ENCODE peak calls at places on chromosomes 16 and 17, in nine cellular contexts. A is cerebellar cortex; J is stimulated activated CD4-positive, alpha-beta T cell treated with anti-CD3 and anti-CD28 coated beads, Interleukin-2, amount 100 ng/mL, for 48 hours; N is iPS DF 6.9; C is Right ventricle myocardium superior; B is NCI-H345; V is stimulated activated CD8-positive, alpha-beta memory T cell treated with anti-CD3 and anti-CD28 coated beads, Interleukin-4, amount 100 ng/mL, for 48 hours; X is activated T-helper 1 cell treated with Interleukin-2 at 50 U/mL for 16 hours; O is activated T-cell treated with anti-CD3 and anti-CD28 coated beads for 1 hour. T is an unnamed sample.

GRCh38 chr16:85326794-85327181 is 214.5 kb upstream of the CIBAR2 start:
- DNase-seq in B (no peak), X (no peak), A (no peak), J (no peak), N (no peak), O (no peak), V (no peak), C (no peak), T (no peak)

GRCh38 chr16:2482181-2483107 is 7.5 kb downstream of the TBC1D24 start:
- DNase-seq in J (no peak), A (no peak), B (peak), X (no peak), V (no peak), C (peak), O (no peak), N (no peak), T (peak)

GRCh38 chr17:17125136-17126084 is 80.7 kb downstream of the PLD6 start:
- DNase-seq in X (no peak), N (no peak), V (no peak), J (no peak), B (peak), A (peak), O (peak), C (peak), T (no peak)

GRCh38 chr17:6388416-6388815 is 46.5 kb downstream of the AIPL1 start:
- DNase-seq in C (no peak), A (no peak), N (no peak), O (no peak), B (no peak), X (no peak), V (peak), J (no peak), T (no peak)

GRCh38 chr17:50176559-50177471 is 11.0 kb downstream of the SGCA start:
- DNase-seq in X (no peak), C (peak), B (no peak), A (no peak), N (no peak), J (no peak), O (no peak), V (no peak), T (no peak)

GRCh38 chr16:86673090-86673955 is 95.0 kb downstream of the FOXL1 start:
- DNase-seq in J (no peak), N (no peak), B (no peak), C (no peak), A (no peak), X (no peak), O (no peak), V (no peak), T (no peak)

GRCh38 chr16:31083981-31084380 is 4.8 kb downstream of the PRSS53 start:
- DNase-seq in J (no peak), A (no peak), C (no peak), V (no peak), N (no peak), O (no peak), X (no peak), B (no peak), T (no peak)

GRCh38 chr16:1884889-1885288 is 12.9 kb upstream of the MEIOB start:
- DNase-seq in B (no peak), J (no peak), X (no peak), N (no peak), C (no peak), O (no peak), A (no peak), V (no peak), T (no peak)

GRCh38 chr17:2511462-2512369 is at the start of gene METTL16:
- DNase-seq in V (peak), X (peak), A (peak), N (peak), J (peak), B (peak), O (peak), C (peak), T (peak)

GRCh38 chr16:80751167-80751566 is 53.2 kb downstream of the CDYL2 start:
- DNase-seq in A (no peak), X (no peak), N (no peak), C (no peak), V (no peak), O (no peak), B (no peak), J (no peak), T (no peak)

GRCh38 chr17:74814453-74814852 is 38.3 kb upstream of the NAT9 start:
- DNase-seq in N (no peak), X (no peak), V (no peak), C (no peak), O (no peak), A (no peak), B (no peak), J (no peak), T (no peak)

GRCh38 chr16:629289-630023 is 1.3 kb upstream of the WFIKKN1 start:
- DNase-seq in X (no peak), V (no peak), O (no peak), B (no peak), N (no peak), J (no peak), C (peak), A (peak), T (no peak)

GRCh38 chr16:278863-279366 is 1.5 kb upstream of the ARHGDIG start:
- DNase-seq in A (peak), X (no peak), O (no peak), N (no peak), B (peak), J (no peak), V (peak), C (no peak), T (peak)

GRCh38 chr16:66619036-66619435 is 14.5 kb downstream of the CMTM3 start:
- DNase-seq in O (no peak), B (no peak), C (no peak), X (no peak), J (no peak), N (no peak), A (no peak), V (no peak), T (no peak)

GRCh38 chr16:71425746-71426068 is 16.1 kb downstream of the TLE7 start:
- DNase-seq in A (no peak), O (no peak), B (no peak), X (no peak), C (no peak), J (no peak), V (no peak), N (no peak), T (no peak)

GRCh38 chr16:19210175-19210924 is 42.3 kb downstream of the SYT17 start:
- DNase-seq in A (no peak), B (peak), O (no peak), N (no peak), J (no peak), V (no peak), C (no peak), X (no peak), T (no peak)

T was measured in naive thymus-derived CD4-positive, alpha-beta T cell.